ENCODE peak calls at places on chromosomes 7 and 10, in five cellular contexts. V is HCT116, B is HepG2, T is SK-N-SH, R is K562. N is an unnamed sample.
A peak's percentile ranks its signal among the peaks of the same experiment; 100 is the strongest.

GRCh38 chr7:155108144-155108901 is 38.2 kb downstream of the HTR5A start:
- DNase-seq in R (no peak), B (no peak), T (no peak), V (no peak), N (no peak)

GRCh38 chr10:91559750-91560149 is 73.1 kb downstream of the PPP1R3C start:
- DNase-seq in R (no peak), T (no peak), V (no peak), B (peak; percentile 21), N (no peak)

GRCh38 chr10:130967784-130968183 is 343.7 kb downstream of the TCERG1L start:
- DNase-seq in B (no peak), R (no peak), T (no peak), V (no peak), N (no peak)

GRCh38 chr10:61669161-61669755 is 6.5 kb downstream of the CABCOCO1 start:
- DNase-seq in B (no peak), V (no peak), T (peak; percentile 38), R (no peak), N (no peak)

GRCh38 chr10:6737080-6737641 is 157.1 kb upstream of the PRKCQ start:
- DNase-seq in R (no peak), B (no peak), T (no peak), V (peak; percentile 47), N (no peak)

GRCh38 chr7:35498416-35498815 is 196.5 kb downstream of the HERPUD2 start:
- DNase-seq in B (no peak), V (no peak), R (no peak), T (no peak), N (no peak)

GRCh38 chr7:127591591-127591990 is 1.9 kb upstream of the FSCN3 start:
- DNase-seq in T (no peak), R (no peak), V (no peak), B (no peak), N (no peak)

GRCh38 chr7:121913947-121914346 is 41.0 kb downstream of the PTPRZ1 start:
- DNase-seq in V (no peak), R (no peak), B (no peak), T (no peak), N (no peak)

GRCh38 chr7:41333506-41333905 is 369.4 kb downstream of the INHBA start:
- DNase-seq in T (no peak), R (no peak), V (no peak), B (no peak), N (no peak)

GRCh38 chr7:39950473-39951155 is 558 bp downstream of the CDK13 start:
- DNase-seq in R (peak; percentile 36), V (no peak), T (peak; percentile 75), B (no peak), N (no peak)
- TF ChIP-seq ZBTB33 in R (no peak), V (no peak), T (no peak), B (no peak), N (no peak)

GRCh38 chr7:80230327-80230726 is 95.7 kb downstream of the GNAI1 start:
- DNase-seq in B (no peak), T (no peak), R (no peak), V (no peak), N (no peak)
- TF ChIP-seq ZBTB33 in B (no peak), T (no peak), R (no peak), V (no peak), N (no peak)

GRCh38 chr10:112953075-112953501 is 3.0 kb downstream of the TCF7L2 start:
- DNase-seq in R (no peak), T (no peak), V (no peak), B (no peak), N (no peak)
- TF ChIP-seq ZBTB33 in R (no peak), T (no peak), V (no peak), B (no peak), N (no peak)

GRCh38 chr10:113872139-113873030 is 17.9 kb downstream of the NHLRC2 start:
- DNase-seq in B (no peak), T (no peak), V (no peak), R (no peak), N (no peak)

GRCh38 chr10:113867904-113868303 is 13.4 kb downstream of the NHLRC2 start:
- DNase-seq in B (no peak), V (no peak), T (no peak), R (no peak), N (no peak)

GRCh38 chr10:113865896-113866295 is 11.4 kb downstream of the NHLRC2 start:
- DNase-seq in B (no peak), V (no peak), R (no peak), T (no peak), N (no peak)

GRCh38 chr10:113869789-113870188 is 15.3 kb downstream of the NHLRC2 start:
- DNase-seq in T (no peak), B (no peak), R (no peak), V (no peak), N (no peak)

GRCh38 chr10:113866551-113867394 is 12.3 kb downstream of the NHLRC2 start:
- DNase-seq in T (no peak), B (no peak), R (peak; percentile 53), V (no peak), N (no peak)
- TF ChIP-seq ZBTB33 in T (no peak), B (no peak), R (no peak), V (no peak), N (no peak)

DNA sequence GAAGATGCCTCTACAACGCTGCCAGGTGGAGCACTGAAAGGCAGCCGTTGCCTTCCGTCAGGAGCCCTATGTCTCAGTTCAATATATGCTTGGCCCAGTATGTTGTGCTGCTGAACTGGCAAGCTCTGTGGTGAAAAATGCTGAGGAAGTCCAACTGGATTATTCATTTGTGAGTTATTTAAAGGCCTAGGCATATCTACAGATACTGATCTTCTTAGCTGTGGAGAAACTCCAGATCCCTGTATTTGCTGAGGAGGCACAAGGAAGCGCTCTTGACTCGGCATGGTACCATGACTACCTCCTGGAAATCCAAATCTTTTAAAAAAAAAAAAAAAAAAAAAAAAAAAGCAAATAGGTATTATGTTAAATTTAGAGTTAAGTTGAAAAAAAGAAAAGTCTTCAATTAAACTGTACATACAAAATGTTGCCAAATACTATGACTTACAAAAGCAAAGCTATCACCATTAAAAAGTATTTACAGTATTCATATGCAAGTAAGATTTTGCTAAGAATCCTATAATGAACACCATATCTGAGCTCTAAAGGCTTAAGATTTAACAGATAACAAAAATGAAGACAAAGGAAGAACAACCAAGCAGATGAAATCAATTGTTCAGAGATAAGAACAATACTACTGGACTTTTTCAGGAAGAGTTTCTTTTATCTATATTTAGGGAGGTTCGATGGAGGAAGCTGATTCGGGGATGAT is 152.4 kb downstream of the GALNT11 start:
- DNase-seq in B (no peak), V (no peak), R (no peak), T (no peak), N (no peak)
- TF ChIP-seq ZBTB33 in B (no peak), V (no peak), R (no peak), T (no peak), N (no peak)

DNA sequence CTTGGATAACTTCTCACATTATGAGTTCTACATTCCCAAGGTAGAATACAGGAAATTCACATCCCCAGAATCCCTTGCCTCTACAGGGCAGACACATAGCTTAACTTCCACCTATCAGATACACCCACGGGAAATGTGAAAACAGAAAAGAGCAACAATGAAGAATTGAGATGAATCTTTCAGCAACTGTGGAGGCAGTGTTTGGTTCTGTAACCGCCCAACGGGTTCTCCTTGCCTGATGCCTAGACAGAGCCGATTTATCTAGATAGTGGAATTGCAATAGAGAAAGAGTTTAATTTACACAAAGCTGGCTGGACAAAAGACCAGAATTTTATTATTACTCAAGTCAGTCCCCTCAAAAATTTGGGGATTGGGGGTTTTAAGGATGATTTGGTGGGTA is 138.8 kb downstream of the MTPAP start:
- DNase-seq in V (no peak), B (no peak), R (no peak), T (no peak), N (no peak)
- TF ChIP-seq ZBTB33 in V (no peak), B (no peak), R (no peak), T (no peak), N (no peak)

GRCh38 chr10:64191304-64191703 is 670.1 kb downstream of the REEP3 start:
- DNase-seq in R (no peak), V (no peak), B (no peak), T (peak; percentile 66), N (no peak)
- TF ChIP-seq ZBTB33 in R (no peak), V (no peak), B (no peak), T (no peak), N (no peak)

GRCh38 chr10:118356628-118357027 is 14.5 kb upstream of the FAM204A start:
- DNase-seq in R (no peak), V (no peak), B (no peak), T (no peak), N (no peak)

GRCh38 chr10:118365702-118366101 is 23.6 kb upstream of the FAM204A start:
- DNase-seq in B (no peak), T (no peak), R (no peak), V (no peak), N (no peak)

DNA sequence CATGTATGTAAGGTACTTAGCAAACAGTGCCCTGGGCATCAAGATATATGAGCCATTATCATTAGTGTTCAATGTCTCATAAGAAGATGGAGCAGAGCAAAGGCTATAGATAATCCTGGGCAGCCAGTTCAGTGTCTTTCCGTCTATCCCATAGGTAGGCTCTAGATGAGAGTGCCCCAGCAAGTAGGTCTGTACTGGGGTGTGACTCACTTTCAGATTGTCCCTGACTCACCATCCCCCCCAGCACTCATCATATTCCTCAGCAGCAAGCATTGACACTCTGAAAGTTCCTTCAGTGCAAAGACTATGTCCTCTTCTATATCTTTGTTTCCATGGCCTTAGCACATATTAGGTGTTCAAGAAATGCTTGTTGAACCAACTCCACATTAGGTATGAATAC is 20.0 kb upstream of the FAM204A start:
- DNase-seq in B (no peak), V (no peak), T (no peak), R (no peak), N (no peak)
- TF ChIP-seq ZBTB33 in B (no peak), V (no peak), T (no peak), R (no peak), N (no peak)

GRCh38 chr10:44851881-44852280 is 59.3 kb upstream of the TMEM72 start:
- DNase-seq in B (no peak), T (no peak), V (no peak), R (no peak), N (no peak)

GRCh38 chr10:44853148-44853734 is 57.9 kb upstream of the TMEM72 start:
- DNase-seq in B (no peak), T (no peak), V (no peak), R (no peak), N (no peak)

GRCh38 chr10:44857363-44858016 is 53.6 kb upstream of the TMEM72 start:
- DNase-seq in R (peak; percentile 83), B (peak; percentile 18), V (no peak), T (peak; percentile 85), N (no peak)

GRCh38 chr10:44853796-44854195 is 57.3 kb upstream of the TMEM72 start:
- DNase-seq in V (no peak), R (no peak), B (no peak), T (no peak), N (no peak)

GRCh38 chr10:44854693-44855350 is 56.3 kb upstream of the TMEM72 start:
- DNase-seq in V (no peak), T (no peak), B (no peak), R (no peak), N (no peak)
- TF ChIP-seq ZBTB33 in V (no peak), T (no peak), B (no peak), R (no peak), N (no peak)

N was measured in GM12878.